ENCODE peak calls at places on chromosomes 2 and 18, in five cellular contexts. V, I, P, U and O are unnamed samples.

GRCh38 chr2:223746611-223747010 is 90.8 kb downstream of the AP1S3 start:
- DNase-seq in I (no peak), V (no peak), U (peak), P (no peak), O (no peak)

GRCh38 chr2:102782187-102782586 is 20.4 kb downstream of the TMEM182 start:
- DNase-seq in U (no peak), V (no peak), P (no peak), I (no peak), O (no peak)

GRCh38 chr2:230713331-230714121 is 884 bp downstream of the CAB39 start:
- DNase-seq in V (no peak), U (peak), P (peak), I (no peak), O (no peak)

GRCh38 chr18:24530630-24531111 is 70.2 kb downstream of the HRH4 start:
- DNase-seq in P (peak), I (peak), U (peak), V (no peak), O (no peak)

GRCh38 chr2:174495365-174496012 is 8.7 kb upstream of the GPR155 start:
- DNase-seq in V (no peak), I (no peak), P (no peak), U (no peak), O (peak)

GRCh38 chr2:190169221-190170072 is 106.9 kb upstream of the MSTN start:
- DNase-seq in U (no peak), V (no peak), P (no peak), I (no peak), O (no peak)

GRCh38 chr2:26979761-26980160 is 9.3 kb downstream of the MAPRE3 start:
- DNase-seq in I (no peak), P (no peak), U (no peak), V (no peak), O (no peak)

GRCh38 chr2:119218478-119219064 is 5.1 kb upstream of the STEAP3 start:
- DNase-seq in V (no peak), P (no peak), I (no peak), U (peak), O (no peak)

GRCh38 chr2:58553937-58554336 is 312.8 kb upstream of the FANCL start:
- DNase-seq in I (no peak), P (no peak), U (peak), V (no peak), O (peak)

GRCh38 chr2:13230221-13230620 is 513.5 kb downstream of the TRIB2 start:
- DNase-seq in P (no peak), V (no peak), I (peak), U (no peak), O (no peak)

GRCh38 chr2:172783091-172783898 is 47.6 kb downstream of the RAPGEF4 start:
- DNase-seq in U (peak), V (no peak), I (peak), P (no peak), O (no peak)

GRCh38 chr18:79531386-79531785 is 135.7 kb downstream of the NFATC1 start:
- DNase-seq in V (no peak), I (no peak), U (no peak), P (no peak), O (no peak)

GRCh38 chr18:59902180-59902992 is 2.6 kb downstream of the PMAIP1 start:
- DNase-seq in P (no peak), V (no peak), U (peak), I (no peak), O (no peak)

GRCh38 chr2:74555610-74556103 is 1.1 kb downstream of the DOK1 start:
- DNase-seq in I (no peak), U (no peak), V (no peak), P (no peak), O (peak)

GRCh38 chr18:7847988-7848387 is 280.9 kb downstream of the PTPRM start:
- DNase-seq in U (no peak), P (no peak), V (no peak), I (no peak), O (no peak)

GRCh38 chr2:54901224-54901986 is 148.8 kb downstream of the RTN4 start:
- DNase-seq in P (no peak), U (no peak), V (no peak), I (no peak), O (no peak)

GRCh38 chr2:237434916-237435315 is 21.0 kb upstream of the COL6A3 start:
- DNase-seq in U (no peak), P (peak), I (peak), V (no peak), O (no peak)